ENCODE peak calls at places on chromosomes 3 and 15, in six cellular contexts. One of them, this sample, is unnamed. For H3K9me3, the result is how much of the 10 kb centered on the place peaks cover.

GRCh38 chr15:50315814-50316630 is 39.0 kb downstream of the GABPB1 start:
- DNase-seq in spleen: no peak
- DNase-seq in astrocyte: peak
- DNase-seq in BE2C: no peak
- DNase-seq in fibroblast of lung: peak
- DNase-seq in sigmoid colon: no peak
- DNase-seq in this sample: no peak

GRCh38 chr3:188469228-188469885 is 315.4 kb downstream of the LPP start:
- DNase-seq in astrocyte: peak
- DNase-seq in sigmoid colon: no peak
- DNase-seq in spleen: no peak
- DNase-seq in fibroblast of lung: peak
- DNase-seq in BE2C: no peak
- DNase-seq in this sample: no peak

GRCh38 chr15:81163961-81164800 is 30.1 kb downstream of the CFAP161 start:
- DNase-seq in astrocyte: peak
- DNase-seq in spleen: no peak
- DNase-seq in fibroblast of lung: peak
- DNase-seq in sigmoid colon: no peak
- DNase-seq in BE2C: no peak
- DNase-seq in this sample: no peak

GRCh38 chr3:25661694-25662455 is 2.8 kb downstream of the TOP2B start:
- DNase-seq in BE2C: no peak
- DNase-seq in astrocyte: no peak
- DNase-seq in fibroblast of lung: peak
- DNase-seq in spleen: no peak
- DNase-seq in sigmoid colon: no peak
- DNase-seq in this sample: no peak

GRCh38 chr3:111210003-111210699 is 138.5 kb downstream of the NECTIN3 start:
- DNase-seq in sigmoid colon: no peak
- DNase-seq in fibroblast of lung: peak
- DNase-seq in spleen: no peak
- DNase-seq in astrocyte: peak
- DNase-seq in BE2C: no peak
- DNase-seq in this sample: no peak

GRCh38 chr3:23888617-23889228 is 28.1 kb downstream of the NKIRAS1 start:
- DNase-seq in sigmoid colon: no peak
- DNase-seq in BE2C: no peak
- DNase-seq in astrocyte: no peak
- DNase-seq in fibroblast of lung: peak
- DNase-seq in spleen: no peak
- DNase-seq in this sample: no peak

GRCh38 chr15:42371125-42371524 is 11.8 kb downstream of the CAPN3 start:
- DNase-seq in astrocyte: no peak
- DNase-seq in BE2C: no peak
- DNase-seq in fibroblast of lung: no peak
- DNase-seq in sigmoid colon: no peak
- DNase-seq in spleen: no peak
- DNase-seq in this sample: no peak

GRCh38 chr3:23455084-23455483 is 252.0 kb downstream of the UBE2E2 start:
- DNase-seq in spleen: no peak
- DNase-seq in BE2C: no peak
- DNase-seq in sigmoid colon: no peak
- DNase-seq in fibroblast of lung: peak
- DNase-seq in astrocyte: peak
- DNase-seq in this sample: no peak

GRCh38 chr3:31653464-31653863 is 120.7 kb downstream of the STT3B start:
- DNase-seq in spleen: no peak
- DNase-seq in fibroblast of lung: no peak
- DNase-seq in astrocyte: no peak
- DNase-seq in sigmoid colon: no peak
- DNase-seq in BE2C: no peak
- DNase-seq in this sample: no peak

GRCh38 chr3:31652296-31652695 is 119.6 kb downstream of the STT3B start:
- DNase-seq in spleen: no peak
- DNase-seq in BE2C: no peak
- DNase-seq in fibroblast of lung: no peak
- DNase-seq in sigmoid colon: no peak
- DNase-seq in astrocyte: no peak
- DNase-seq in this sample: no peak

GRCh38 chr3:31659246-31659645 is 126.5 kb downstream of the STT3B start:
- DNase-seq in BE2C: no peak
- DNase-seq in astrocyte: no peak
- DNase-seq in fibroblast of lung: no peak
- DNase-seq in sigmoid colon: no peak
- DNase-seq in spleen: no peak
- DNase-seq in this sample: no peak

GRCh38 chr3:31654998-31655397 is 122.3 kb downstream of the STT3B start:
- DNase-seq in BE2C: no peak
- DNase-seq in sigmoid colon: no peak
- DNase-seq in spleen: no peak
- DNase-seq in fibroblast of lung: no peak
- DNase-seq in astrocyte: no peak
- DNase-seq in this sample: no peak
- H3K9me3 ChIP-seq in BE2C: under half
- H3K9me3 ChIP-seq in sigmoid colon: under half
- H3K9me3 ChIP-seq in spleen: half or more
- H3K9me3 ChIP-seq in fibroblast of lung: under half
- H3K9me3 ChIP-seq in astrocyte: under half
- H3K9me3 ChIP-seq in this sample: under half

GRCh38 chr15:48285329-48286214 is 45.7 kb upstream of the DUT start:
- DNase-seq in spleen: no peak
- DNase-seq in astrocyte: peak
- DNase-seq in sigmoid colon: peak
- DNase-seq in fibroblast of lung: peak
- DNase-seq in BE2C: peak
- DNase-seq in this sample: peak
- TF ChIP-seq CTCF in spleen: peak
- TF ChIP-seq CTCF in astrocyte: peak
- TF ChIP-seq CTCF in sigmoid colon: peak
- TF ChIP-seq CTCF in fibroblast of lung: peak
- TF ChIP-seq CTCF in BE2C: peak
- TF ChIP-seq CTCF in this sample: peak

GRCh38 chr3:155242342-155242741 is 51.1 kb downstream of the STRIT1 start:
- DNase-seq in astrocyte: peak
- DNase-seq in sigmoid colon: no peak
- DNase-seq in fibroblast of lung: peak
- DNase-seq in spleen: no peak
- DNase-seq in BE2C: no peak
- DNase-seq in this sample: no peak

GRCh38 chr3:155244206-155244605 is 49.3 kb downstream of the STRIT1 start:
- DNase-seq in BE2C: peak
- DNase-seq in sigmoid colon: no peak
- DNase-seq in astrocyte: no peak
- DNase-seq in fibroblast of lung: peak
- DNase-seq in spleen: no peak
- DNase-seq in this sample: no peak

GRCh38 chr3:155243512-155243921 is 50.0 kb downstream of the STRIT1 start:
- DNase-seq in astrocyte: peak
- DNase-seq in spleen: no peak
- DNase-seq in sigmoid colon: no peak
- DNase-seq in fibroblast of lung: peak
- DNase-seq in BE2C: no peak
- DNase-seq in this sample: no peak

GRCh38 chr3:155241559-155241958 is 51.9 kb downstream of the STRIT1 start:
- DNase-seq in BE2C: no peak
- DNase-seq in astrocyte: peak
- DNase-seq in fibroblast of lung: peak
- DNase-seq in sigmoid colon: no peak
- DNase-seq in spleen: no peak
- DNase-seq in this sample: no peak

GRCh38 chr3:155244699-155245098 is 48.8 kb downstream of the STRIT1 start:
- DNase-seq in astrocyte: no peak
- DNase-seq in sigmoid colon: no peak
- DNase-seq in BE2C: no peak
- DNase-seq in spleen: no peak
- DNase-seq in fibroblast of lung: no peak
- DNase-seq in this sample: no peak
- H3K9me3 ChIP-seq in astrocyte: under half
- H3K9me3 ChIP-seq in sigmoid colon: under half
- H3K9me3 ChIP-seq in BE2C: under half
- H3K9me3 ChIP-seq in spleen: under half
- H3K9me3 ChIP-seq in fibroblast of lung: under half
- H3K9me3 ChIP-seq in this sample: under half

GRCh38 chr3:157065201-157065600 is 94.7 kb downstream of the CCNL1 start:
- DNase-seq in fibroblast of lung: no peak
- DNase-seq in astrocyte: no peak
- DNase-seq in BE2C: no peak
- DNase-seq in sigmoid colon: no peak
- DNase-seq in spleen: peak
- DNase-seq in this sample: no peak
- TF ChIP-seq CTCF in fibroblast of lung: no peak
- TF ChIP-seq CTCF in astrocyte: no peak
- TF ChIP-seq CTCF in BE2C: no peak
- TF ChIP-seq CTCF in sigmoid colon: no peak
- TF ChIP-seq CTCF in spleen: no peak
- TF ChIP-seq CTCF in this sample: no peak

GRCh38 chr3:42703695-42704025 is 1.1 kb upstream of the HHATL start:
- DNase-seq in sigmoid colon: no peak
- DNase-seq in spleen: no peak
- DNase-seq in astrocyte: no peak
- DNase-seq in fibroblast of lung: no peak
- DNase-seq in BE2C: no peak
- DNase-seq in this sample: no peak
- H3K9me3 ChIP-seq in sigmoid colon: under half
- H3K9me3 ChIP-seq in spleen: under half
- H3K9me3 ChIP-seq in astrocyte: under half
- H3K9me3 ChIP-seq in fibroblast of lung: under half
- H3K9me3 ChIP-seq in BE2C: under half
- H3K9me3 ChIP-seq in this sample: under half

GRCh38 chr15:56739474-56739873 is 6.2 kb upstream of the ZNF280D start:
- DNase-seq in sigmoid colon: no peak
- DNase-seq in BE2C: no peak
- DNase-seq in spleen: no peak
- DNase-seq in astrocyte: no peak
- DNase-seq in fibroblast of lung: no peak
- DNase-seq in this sample: no peak

GRCh38 chr15:56736881-56737707 is 3.8 kb upstream of the ZNF280D start:
- DNase-seq in astrocyte: no peak
- DNase-seq in BE2C: no peak
- DNase-seq in spleen: no peak
- DNase-seq in fibroblast of lung: no peak
- DNase-seq in sigmoid colon: no peak
- DNase-seq in this sample: no peak

GRCh38 chr15:56741541-56741940 is 8.2 kb upstream of the ZNF280D start:
- DNase-seq in sigmoid colon: no peak
- DNase-seq in spleen: no peak
- DNase-seq in fibroblast of lung: no peak
- DNase-seq in astrocyte: no peak
- DNase-seq in BE2C: no peak
- DNase-seq in this sample: no peak

GRCh38 chr15:56737791-56738190 is 4.5 kb upstream of the ZNF280D start:
- DNase-seq in sigmoid colon: no peak
- DNase-seq in spleen: no peak
- DNase-seq in astrocyte: no peak
- DNase-seq in fibroblast of lung: no peak
- DNase-seq in BE2C: no peak
- DNase-seq in this sample: no peak

DNA sequence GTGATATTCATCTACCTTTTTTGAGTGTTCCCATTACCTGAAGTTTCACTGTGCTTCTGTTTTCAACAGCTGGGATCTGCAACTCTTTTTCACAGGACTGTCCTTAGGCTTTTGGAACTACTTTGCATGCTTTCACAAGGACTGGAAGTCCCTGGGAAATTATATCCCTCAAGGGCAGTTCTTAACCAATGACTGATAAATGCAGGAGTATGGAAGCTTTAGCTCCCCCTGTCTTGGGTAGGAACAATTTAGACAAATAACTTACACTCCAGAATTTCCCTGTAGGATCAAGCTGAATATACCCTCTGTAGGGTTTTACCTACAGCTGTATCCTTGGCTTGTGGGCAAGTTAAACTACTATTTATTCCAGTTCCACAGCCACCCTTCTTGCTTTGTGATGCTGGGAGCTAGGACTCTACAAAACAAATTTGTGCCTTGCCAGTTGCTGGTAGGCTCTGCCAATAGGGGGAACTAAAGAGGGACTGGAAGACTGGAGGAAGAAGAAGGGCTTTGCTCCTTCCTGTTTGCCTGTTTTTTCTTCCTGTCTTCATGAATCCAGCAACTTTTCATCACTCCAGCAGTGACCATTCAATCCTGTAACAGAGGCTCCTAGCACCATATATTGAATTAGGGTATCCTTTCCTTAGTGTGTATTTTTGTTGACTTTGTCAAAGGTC is 6.8 kb upstream of the ZNF280D start:
- DNase-seq in BE2C: peak
- DNase-seq in fibroblast of lung: no peak
- DNase-seq in sigmoid colon: no peak
- DNase-seq in astrocyte: no peak
- DNase-seq in spleen: no peak
- DNase-seq in this sample: no peak
- TF ChIP-seq CTCF in BE2C: peak
- TF ChIP-seq CTCF in fibroblast of lung: no peak
- TF ChIP-seq CTCF in sigmoid colon: no peak
- TF ChIP-seq CTCF in astrocyte: no peak
- TF ChIP-seq CTCF in spleen: no peak
- TF ChIP-seq CTCF in this sample: no peak

DNA sequence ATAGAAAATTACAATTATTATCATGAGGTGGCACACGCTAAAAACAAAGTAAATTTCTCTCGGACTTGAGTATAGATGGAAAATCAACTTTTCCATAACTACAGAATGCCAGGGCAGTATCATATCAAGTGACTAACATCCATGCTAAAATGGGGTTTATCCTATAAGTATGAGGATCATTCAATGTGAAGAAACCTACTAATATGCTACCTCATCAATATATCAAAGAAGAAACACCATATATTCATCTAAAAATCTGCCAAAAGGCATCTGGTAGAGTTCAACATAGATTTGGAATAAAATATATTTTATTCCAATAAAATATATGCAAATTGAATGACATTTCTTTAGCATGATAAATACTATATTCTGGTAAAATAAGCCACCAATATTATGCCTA is 894.4 kb downstream of the MCTP2 start:
- DNase-seq in sigmoid colon: no peak
- DNase-seq in fibroblast of lung: no peak
- DNase-seq in astrocyte: no peak
- DNase-seq in BE2C: no peak
- DNase-seq in spleen: no peak
- DNase-seq in this sample: no peak
- H3K9me3 ChIP-seq in sigmoid colon: under half
- H3K9me3 ChIP-seq in fibroblast of lung: under half
- H3K9me3 ChIP-seq in astrocyte: under half
- H3K9me3 ChIP-seq in BE2C: under half
- H3K9me3 ChIP-seq in spleen: under half
- H3K9me3 ChIP-seq in this sample: under half

DNA sequence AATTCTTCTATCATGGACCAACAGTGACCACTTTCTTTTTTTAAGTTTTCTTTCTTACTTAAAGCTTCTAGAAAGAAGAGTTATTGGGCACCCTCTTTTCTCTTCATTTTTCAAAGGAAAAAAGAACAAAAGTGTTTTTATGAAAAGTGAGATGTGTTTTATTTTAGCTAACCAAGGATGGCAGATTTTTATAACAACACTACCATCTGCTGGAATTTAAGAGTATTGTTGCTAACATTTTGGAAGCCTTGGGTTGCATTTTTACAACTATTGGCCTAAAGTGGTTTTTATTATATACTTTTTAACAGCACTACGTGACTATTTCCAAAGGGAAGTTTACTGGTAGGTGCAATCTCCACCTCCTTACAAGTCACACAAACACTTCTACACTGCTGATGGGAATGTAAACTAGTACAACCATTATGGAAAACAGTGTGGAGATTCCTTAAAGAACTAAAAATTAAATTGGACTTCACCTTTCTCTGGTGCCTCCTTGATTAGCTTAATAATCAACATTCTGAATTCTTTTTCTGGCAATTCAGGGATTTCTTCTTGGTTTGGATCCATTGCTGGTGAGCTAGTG is 237.7 kb upstream of the AGTR1 start:
- DNase-seq in BE2C: no peak
- DNase-seq in fibroblast of lung: no peak
- DNase-seq in astrocyte: no peak
- DNase-seq in sigmoid colon: no peak
- DNase-seq in spleen: no peak
- DNase-seq in this sample: no peak
- TF ChIP-seq CTCF in BE2C: peak
- TF ChIP-seq CTCF in fibroblast of lung: peak
- TF ChIP-seq CTCF in astrocyte: no peak
- TF ChIP-seq CTCF in sigmoid colon: peak
- TF ChIP-seq CTCF in spleen: peak
- TF ChIP-seq CTCF in this sample: peak

This sample was measured in colonic mucosa.